ENCODE peak calls at places on chromosomes 6 and 20, in seven cellular contexts. S is endothelial cell of umbilical vein; L is keratinocyte; H is CD4-positive, alpha-beta memory T cell; M is K562; F is H1; D is tibial nerve. R is an unnamed sample.

GRCh38 chr20:6767536-6768227 is at the start of gene BMP2:
- DNase-seq in S (peak; percentile 74), L (no peak), H (no peak), M (peak; percentile 9), F (peak; percentile 78), D (peak; percentile 20), R (peak; percentile 69)

GRCh38 chr6:157272866-157273755 is 50.2 kb downstream of the TMEM242 start:
- DNase-seq in S (no peak), L (no peak), H (peak; percentile 25), M (peak; percentile 25), F (no peak), D (no peak), R (no peak)

GRCh38 chr20:59837623-59838394 is 95.6 kb downstream of the SYCP2 start:
- DNase-seq in S (no peak), L (no peak), H (no peak), M (no peak), F (no peak), D (no peak), R (no peak)

GRCh38 chr6:166930354-166930891 is 25.9 kb downstream of the RNASET2 start:
- DNase-seq in S (no peak), L (no peak), H (no peak), M (no peak), F (no peak), D (no peak), R (no peak)

GRCh38 chr20:25247100-25247665 is 702 bp upstream of the PYGB start:
- DNase-seq in S (peak; percentile 77), L (no peak), H (peak; percentile 3), M (peak; percentile 69), F (peak; percentile 86), D (peak; percentile 52), R (peak; percentile 70)

GRCh38 chr6:135901776-135902524 is 50.4 kb downstream of the PDE7B start:
- DNase-seq in S (no peak), L (no peak), H (no peak), M (no peak), F (no peak), D (peak; percentile 31), R (no peak)

GRCh38 chr6:150403458-150404245 is 34.8 kb downstream of the IYD start:
- DNase-seq in S (peak; percentile 92), L (no peak), H (no peak), M (no peak), F (no peak), D (no peak), R (peak; percentile 77)

GRCh38 chr6:20102674-20103073 is 109.6 kb downstream of the MBOAT1 start:
- DNase-seq in S (no peak), L (no peak), H (no peak), M (no peak), F (no peak), D (no peak), R (no peak)

GRCh38 chr6:156794963-156795362 is 17.8 kb downstream of the ARID1B start:
- DNase-seq in S (no peak), L (no peak), H (no peak), M (no peak), F (no peak), D (no peak), R (no peak)

GRCh38 chr6:131976545-131977061 is 25.4 kb upstream of the CCN2 start:
- DNase-seq in S (peak; percentile 81), L (no peak), H (no peak), M (no peak), F (no peak), D (no peak), R (no peak)

GRCh38 chr6:120405947-120406346 is 928.3 kb downstream of the TBC1D32 start:
- DNase-seq in S (no peak), L (no peak), H (no peak), M (no peak), F (peak; percentile 48), D (no peak), R (no peak)

GRCh38 chr6:149985506-149985937 is 21.8 kb downstream of the ULBP1 start:
- DNase-seq in S (no peak), L (no peak), H (no peak), M (no peak), F (no peak), D (no peak), R (no peak)

GRCh38 chr20:59778615-59779200 is 154.7 kb downstream of the SYCP2 start:
- DNase-seq in S (no peak), L (no peak), H (no peak), M (no peak), F (no peak), D (no peak), R (no peak)

GRCh38 chr6:56474531-56474930 is 168.2 kb downstream of the DST start:
- DNase-seq in S (no peak), L (no peak), H (no peak), M (no peak), F (no peak), D (no peak), R (no peak)

GRCh38 chr20:59809630-59810375 is 123.6 kb downstream of the SYCP2 start:
- DNase-seq in S (no peak), L (no peak), H (no peak), M (no peak), F (no peak), D (no peak), R (no peak)

GRCh38 chr6:74713941-74714340 is 491.9 kb downstream of the COL12A1 start:
- DNase-seq in S (no peak), L (no peak), H (no peak), M (no peak), F (no peak), D (no peak), R (no peak)

GRCh38 chr6:40710626-40711354 is 123.6 kb upstream of the LRFN2 start:
- DNase-seq in S (no peak), L (no peak), H (no peak), M (no peak), F (no peak), D (no peak), R (no peak)

GRCh38 chr6:12610862-12611261 is 105.7 kb upstream of the PHACTR1 start:
- DNase-seq in S (no peak), L (no peak), H (no peak), M (no peak), F (no peak), D (no peak), R (no peak)

GRCh38 chr6:12605888-12606345 is 110.7 kb upstream of the PHACTR1 start:
- DNase-seq in S (peak; percentile 81), L (peak; percentile 42), H (peak; percentile 14), M (peak; percentile 75), F (peak; percentile 55), D (no peak), R (no peak)

GRCh38 chr6:12608874-12609273 is 107.7 kb upstream of the PHACTR1 start:
- DNase-seq in S (peak; percentile 23), L (no peak), H (no peak), M (no peak), F (no peak), D (no peak), R (no peak)

GRCh38 chr6:12606616-12607015 is 110.0 kb upstream of the PHACTR1 start:
- DNase-seq in S (no peak), L (no peak), H (no peak), M (no peak), F (no peak), D (no peak), R (no peak)

DNA sequence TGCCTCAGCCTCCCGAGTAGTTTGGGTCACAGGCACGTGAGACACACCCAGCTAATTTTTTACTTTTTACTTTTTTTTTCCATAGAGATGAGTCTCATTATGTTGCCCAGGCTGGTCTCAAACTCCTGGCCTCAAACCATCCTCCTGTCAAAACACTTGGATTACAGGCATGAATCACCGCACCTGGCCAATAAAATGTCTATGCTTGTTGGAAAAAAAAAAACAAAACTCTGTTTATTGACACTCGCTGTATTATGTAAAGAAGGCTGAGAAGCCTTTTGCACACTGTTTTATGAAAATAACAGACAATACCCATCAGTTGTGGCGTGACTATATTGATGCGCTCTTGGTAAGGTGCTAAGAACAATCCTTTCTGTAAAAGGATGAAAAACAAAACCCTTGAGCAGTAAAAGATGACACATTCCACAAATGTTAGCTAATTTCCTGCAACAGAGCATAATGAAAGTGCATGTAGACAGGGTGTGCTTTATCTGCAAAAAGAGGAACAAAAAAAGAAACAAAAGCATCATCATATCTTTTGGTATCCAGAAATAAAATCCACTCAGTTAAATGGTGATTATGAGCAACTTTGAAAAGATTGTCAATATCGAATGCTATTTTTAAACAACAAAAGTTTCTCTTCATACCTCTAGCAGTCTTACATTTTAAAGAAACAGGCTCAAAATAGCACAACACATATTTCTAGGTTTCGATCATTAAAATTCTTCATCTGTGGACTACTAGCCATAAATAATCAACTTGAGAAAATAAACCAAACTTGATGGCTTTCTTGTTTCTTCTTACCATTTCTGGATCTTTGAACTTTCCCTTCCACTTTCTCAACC is 108.3 kb upstream of the PHACTR1 start:
- DNase-seq in S (peak; percentile 64), L (peak; percentile 26), H (no peak), M (no peak), F (no peak), D (no peak), R (no peak)
- H3K4me3 ChIP-seq in S (no peak overlapping the region), L (peak overlapping the region; percentile 3), H (no peak overlapping the region), M (no peak overlapping the region), F (no peak overlapping the region), D (no peak overlapping the region), R (no peak overlapping the region)

DNA sequence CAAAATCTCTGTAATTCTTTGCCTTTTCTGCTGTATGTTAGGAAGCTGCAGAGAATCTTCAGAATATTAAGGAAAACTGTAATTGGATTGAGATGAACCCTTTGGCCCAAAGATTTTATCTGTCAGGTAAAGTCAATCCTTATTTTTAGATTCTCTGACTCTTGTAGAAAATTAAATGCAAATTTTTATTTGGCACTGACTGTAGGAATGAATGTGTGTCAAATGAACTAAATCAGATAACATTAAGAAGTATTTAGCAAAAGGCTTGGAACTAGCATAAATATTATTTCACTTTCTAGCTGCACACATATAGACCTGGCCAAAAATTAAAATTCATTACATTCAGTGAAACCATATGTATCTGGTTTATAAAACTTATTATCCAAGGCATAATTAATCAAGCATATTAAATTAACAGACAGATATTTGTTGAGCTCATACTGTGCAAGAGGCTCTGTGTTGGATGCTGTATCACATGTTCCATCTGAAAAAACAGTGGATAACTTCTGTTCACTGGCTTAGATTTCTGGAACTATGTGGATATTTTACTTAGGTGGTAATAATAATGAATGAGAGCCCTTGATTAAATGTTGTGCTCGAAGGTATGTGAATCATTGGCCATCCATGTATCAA is 124.8 kb downstream of the HDGFL1 start:
- DNase-seq in S (no peak), L (no peak), H (no peak), M (no peak), F (no peak), D (no peak), R (no peak)
- H3K36me3 ChIP-seq in S (no peaks in the 10 kb centered on the region), L (no peaks in the 10 kb centered on the region), H (no peaks in the 10 kb centered on the region), M (no peaks in the 10 kb centered on the region), F (no peaks in the 10 kb centered on the region), D (no peaks in the 10 kb centered on the region), R (no peaks in the 10 kb centered on the region)

DNA sequence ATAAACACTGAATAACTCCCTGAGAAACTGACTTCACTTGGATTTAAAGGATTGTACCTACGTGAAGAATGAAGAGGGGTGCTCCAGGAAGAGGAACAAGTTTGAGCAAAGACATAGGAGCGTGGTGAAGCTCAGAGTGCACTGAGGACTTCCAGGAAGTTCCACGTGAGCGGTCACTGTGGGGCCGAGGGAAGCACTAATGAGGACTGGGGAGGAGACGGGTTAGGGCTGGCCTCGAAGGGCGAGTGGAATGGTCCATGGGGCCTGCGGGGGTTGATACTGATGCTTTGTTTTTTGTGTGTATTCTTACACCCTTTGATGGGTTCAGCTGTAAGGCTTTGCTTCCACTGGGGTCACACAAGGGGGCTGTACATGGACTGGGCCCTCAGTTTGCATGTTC is 91.9 kb downstream of the CDH4 start:
- DNase-seq in S (no peak), L (no peak), H (no peak), M (no peak), F (no peak), D (no peak), R (no peak)
- H3K4me1 ChIP-seq in S (no peaks in the 10 kb centered on the region), L (no peaks in the 10 kb centered on the region), H (no peaks in the 10 kb centered on the region), M (no peaks in the 10 kb centered on the region), F (no peaks in the 10 kb centered on the region), D (no peaks in the 10 kb centered on the region), R (no peaks in the 10 kb centered on the region)

GRCh38 chr20:62411479-62412193 is 4.6 kb upstream of the CABLES2 start:
- DNase-seq in S (no peak), L (no peak), H (no peak), M (no peak), F (no peak), D (no peak), R (no peak)
- H3K4me3 ChIP-seq in S (no peak overlapping the region), L (no peak overlapping the region), H (no peak overlapping the region), M (no peak overlapping the region), F (no peak overlapping the region), D (no peak overlapping the region), R (no peak overlapping the region)

R was measured in heart right ventricle.